ENCODE peak calls at places on chromosomes 7 and 10, in six cellular contexts. One of them, this sample, is unnamed.

GRCh38 chr7:82105463-82105862 is 335.6 kb upstream of the HGF start:
- DNase-seq in GM12878: no peak
- DNase-seq in HCT116: peak; percentile 41
- DNase-seq in SK-N-SH: no peak
- DNase-seq in HepG2: no peak
- DNase-seq in K562: no peak
- DNase-seq in this sample: no peak

GRCh38 chr7:111535142-111535541 is 27.1 kb downstream of the IMMP2L start:
- DNase-seq in GM12878: no peak
- DNase-seq in HCT116: no peak
- DNase-seq in SK-N-SH: no peak
- DNase-seq in HepG2: no peak
- DNase-seq in K562: no peak
- DNase-seq in this sample: no peak

GRCh38 chr10:20521186-20521585 is 375.9 kb downstream of the NEBL start:
- DNase-seq in GM12878: no peak
- DNase-seq in HCT116: no peak
- DNase-seq in SK-N-SH: no peak
- DNase-seq in HepG2: no peak
- DNase-seq in K562: no peak
- DNase-seq in this sample: no peak

GRCh38 chr7:16202298-16202697 is 219.0 kb downstream of the CRPPA start:
- DNase-seq in GM12878: no peak
- DNase-seq in HCT116: no peak
- DNase-seq in SK-N-SH: no peak
- DNase-seq in HepG2: no peak
- DNase-seq in K562: no peak
- DNase-seq in this sample: no peak

GRCh38 chr10:133274751-133275682 is 1.7 kb downstream of the ADAM8 start:
- DNase-seq in GM12878: peak; percentile 72
- DNase-seq in HCT116: no peak
- DNase-seq in SK-N-SH: no peak
- DNase-seq in HepG2: no peak
- DNase-seq in K562: peak; percentile 67
- DNase-seq in this sample: no peak

GRCh38 chr7:88664630-88665233 is 94.8 kb upstream of the ZNF804B start:
- DNase-seq in GM12878: no peak
- DNase-seq in HCT116: peak; percentile 4
- DNase-seq in SK-N-SH: no peak
- DNase-seq in HepG2: no peak
- DNase-seq in K562: no peak
- DNase-seq in this sample: no peak

GRCh38 chr7:157412021-157412443 is 75.2 kb downstream of the DNAJB6 start:
- DNase-seq in GM12878: no peak
- DNase-seq in HCT116: no peak
- DNase-seq in SK-N-SH: no peak
- DNase-seq in HepG2: no peak
- DNase-seq in K562: no peak
- DNase-seq in this sample: no peak

GRCh38 chr7:133572853-133573252 is 320.0 kb downstream of the EXOC4 start:
- DNase-seq in GM12878: no peak
- DNase-seq in HCT116: no peak
- DNase-seq in SK-N-SH: no peak
- DNase-seq in HepG2: no peak
- DNase-seq in K562: no peak
- DNase-seq in this sample: no peak

GRCh38 chr10:111344804-111345203 is 268.0 kb downstream of the ADRA2A start:
- DNase-seq in GM12878: no peak
- DNase-seq in HCT116: no peak
- DNase-seq in SK-N-SH: peak; percentile 6
- DNase-seq in HepG2: no peak
- DNase-seq in K562: no peak
- DNase-seq in this sample: peak; percentile 30

GRCh38 chr10:125710267-125710563 is 9.3 kb upstream of the EDRF1 start:
- DNase-seq in GM12878: no peak
- DNase-seq in HCT116: no peak
- DNase-seq in SK-N-SH: no peak
- DNase-seq in HepG2: no peak
- DNase-seq in K562: no peak
- DNase-seq in this sample: no peak

GRCh38 chr7:27960415-27960814 is 220.2 kb downstream of the JAZF1 start:
- DNase-seq in GM12878: no peak
- DNase-seq in HCT116: no peak
- DNase-seq in SK-N-SH: no peak
- DNase-seq in HepG2: no peak
- DNase-seq in K562: no peak
- DNase-seq in this sample: no peak

GRCh38 chr10:75722609-75723008 is 291.2 kb downstream of the LRMDA start:
- DNase-seq in GM12878: no peak
- DNase-seq in HCT116: no peak
- DNase-seq in SK-N-SH: no peak
- DNase-seq in HepG2: no peak
- DNase-seq in K562: no peak
- DNase-seq in this sample: no peak

GRCh38 chr7:69429817-69430501 is 168.3 kb upstream of the AUTS2 start:
- DNase-seq in GM12878: no peak
- DNase-seq in HCT116: no peak
- DNase-seq in SK-N-SH: no peak
- DNase-seq in HepG2: no peak
- DNase-seq in K562: no peak
- DNase-seq in this sample: no peak

GRCh38 chr7:108253275-108254044 is 123.3 kb upstream of the LAMB4 start:
- DNase-seq in GM12878: no peak
- DNase-seq in HCT116: no peak
- DNase-seq in SK-N-SH: no peak
- DNase-seq in HepG2: no peak
- DNase-seq in K562: no peak
- DNase-seq in this sample: no peak

GRCh38 chr10:44344727-44345126 is 40.2 kb downstream of the CXCL12 start:
- DNase-seq in GM12878: no peak
- DNase-seq in HCT116: no peak
- DNase-seq in SK-N-SH: no peak
- DNase-seq in HepG2: no peak
- DNase-seq in K562: peak; percentile 26
- DNase-seq in this sample: no peak

GRCh38 chr7:44561962-44562621 is 11.6 kb downstream of the DDX56 start:
- DNase-seq in GM12878: no peak
- DNase-seq in HCT116: no peak
- DNase-seq in SK-N-SH: no peak
- DNase-seq in HepG2: peak; percentile 87
- DNase-seq in K562: peak; percentile 75
- DNase-seq in this sample: no peak

GRCh38 chr10:31759124-31759798 is 169.4 kb downstream of the ARHGAP12 start:
- DNase-seq in GM12878: no peak
- DNase-seq in HCT116: peak; percentile 85
- DNase-seq in SK-N-SH: peak; percentile 68
- DNase-seq in HepG2: peak; percentile 83
- DNase-seq in K562: no peak
- DNase-seq in this sample: peak; percentile 77

GRCh38 chr10:131436467-131436866 is 124.9 kb upstream of the TCERG1L start:
- DNase-seq in GM12878: no peak
- DNase-seq in HCT116: no peak
- DNase-seq in SK-N-SH: no peak
- DNase-seq in HepG2: no peak
- DNase-seq in K562: no peak
- DNase-seq in this sample: no peak

GRCh38 chr10:110209399-110209925 is 2.1 kb downstream of the MXI1 start:
- DNase-seq in GM12878: no peak
- DNase-seq in HCT116: peak; percentile 59
- DNase-seq in SK-N-SH: no peak
- DNase-seq in HepG2: no peak
- DNase-seq in K562: peak; percentile 26
- DNase-seq in this sample: peak; percentile 18

GRCh38 chr10:126391162-126391880 is 3.0 kb upstream of the ADAM12 start:
- DNase-seq in GM12878: no peak
- DNase-seq in HCT116: no peak
- DNase-seq in SK-N-SH: peak; percentile 19
- DNase-seq in HepG2: no peak
- DNase-seq in K562: no peak
- DNase-seq in this sample: no peak

GRCh38 chr10:123145542-123146012 is 2.4 kb upstream of the HMX2 start:
- DNase-seq in GM12878: no peak
- DNase-seq in HCT116: no peak
- DNase-seq in SK-N-SH: peak; percentile 29
- DNase-seq in HepG2: no peak
- DNase-seq in K562: no peak
- DNase-seq in this sample: no peak

GRCh38 chr7:113083834-113084498 is 2.7 kb downstream of the GPR85 start:
- DNase-seq in GM12878: no peak
- DNase-seq in HCT116: no peak
- DNase-seq in SK-N-SH: no peak
- DNase-seq in HepG2: no peak
- DNase-seq in K562: no peak
- DNase-seq in this sample: no peak

GRCh38 chr10:3797750-3798149 is 12.7 kb upstream of the KLF6 start:
- DNase-seq in GM12878: no peak
- DNase-seq in HCT116: no peak
- DNase-seq in SK-N-SH: no peak
- DNase-seq in HepG2: no peak
- DNase-seq in K562: no peak
- DNase-seq in this sample: no peak

GRCh38 chr7:98399462-98399861 is 1.4 kb downstream of the BAIAP2L1 start:
- DNase-seq in GM12878: no peak
- DNase-seq in HCT116: no peak
- DNase-seq in SK-N-SH: no peak
- DNase-seq in HepG2: no peak
- DNase-seq in K562: no peak
- DNase-seq in this sample: no peak

GRCh38 chr7:155858521-155859061 is 46.3 kb upstream of the SHH start:
- DNase-seq in GM12878: no peak
- DNase-seq in HCT116: no peak
- DNase-seq in SK-N-SH: no peak
- DNase-seq in HepG2: no peak
- DNase-seq in K562: no peak
- DNase-seq in this sample: no peak

GRCh38 chr7:94355389-94355788 is 39.3 kb upstream of the COL1A2 start:
- DNase-seq in GM12878: no peak
- DNase-seq in HCT116: no peak
- DNase-seq in SK-N-SH: no peak
- DNase-seq in HepG2: no peak
- DNase-seq in K562: no peak
- DNase-seq in this sample: no peak

GRCh38 chr7:73971315-73971700 is 56.7 kb upstream of the ELN start:
- DNase-seq in GM12878: peak; percentile 4
- DNase-seq in HCT116: no peak
- DNase-seq in SK-N-SH: no peak
- DNase-seq in HepG2: no peak
- DNase-seq in K562: no peak
- DNase-seq in this sample: no peak

GRCh38 chr10:5564537-5565204 is 39.9 kb downstream of the CALML3 start:
- DNase-seq in GM12878: no peak
- DNase-seq in HCT116: no peak
- DNase-seq in SK-N-SH: no peak
- DNase-seq in HepG2: no peak
- DNase-seq in K562: no peak
- DNase-seq in this sample: no peak
- TF ChIP-seq JUND in GM12878: no peak
- TF ChIP-seq JUND in HCT116: no peak
- TF ChIP-seq JUND in SK-N-SH: no peak
- TF ChIP-seq JUND in HepG2: no peak
- TF ChIP-seq JUND in K562: no peak
- TF ChIP-seq JUND in this sample: no peak

GRCh38 chr10:70063418-70064098 is 10.9 kb downstream of the MACROH2A2 start:
- DNase-seq in GM12878: no peak
- DNase-seq in HCT116: no peak
- DNase-seq in SK-N-SH: no peak
- DNase-seq in HepG2: no peak
- DNase-seq in K562: no peak
- DNase-seq in this sample: no peak

GRCh38 chr10:70055550-70055949 is 2.9 kb downstream of the MACROH2A2 start:
- DNase-seq in GM12878: no peak
- DNase-seq in HCT116: no peak
- DNase-seq in SK-N-SH: no peak
- DNase-seq in HepG2: no peak
- DNase-seq in K562: no peak
- DNase-seq in this sample: no peak

GRCh38 chr10:70054902-70055301 is 2.3 kb downstream of the MACROH2A2 start:
- DNase-seq in GM12878: no peak
- DNase-seq in HCT116: no peak
- DNase-seq in SK-N-SH: no peak
- DNase-seq in HepG2: no peak
- DNase-seq in K562: no peak
- DNase-seq in this sample: no peak

GRCh38 chr10:70066190-70066589 is 13.5 kb downstream of the MACROH2A2 start:
- DNase-seq in GM12878: no peak
- DNase-seq in HCT116: no peak
- DNase-seq in SK-N-SH: no peak
- DNase-seq in HepG2: no peak
- DNase-seq in K562: no peak
- DNase-seq in this sample: no peak

DNA sequence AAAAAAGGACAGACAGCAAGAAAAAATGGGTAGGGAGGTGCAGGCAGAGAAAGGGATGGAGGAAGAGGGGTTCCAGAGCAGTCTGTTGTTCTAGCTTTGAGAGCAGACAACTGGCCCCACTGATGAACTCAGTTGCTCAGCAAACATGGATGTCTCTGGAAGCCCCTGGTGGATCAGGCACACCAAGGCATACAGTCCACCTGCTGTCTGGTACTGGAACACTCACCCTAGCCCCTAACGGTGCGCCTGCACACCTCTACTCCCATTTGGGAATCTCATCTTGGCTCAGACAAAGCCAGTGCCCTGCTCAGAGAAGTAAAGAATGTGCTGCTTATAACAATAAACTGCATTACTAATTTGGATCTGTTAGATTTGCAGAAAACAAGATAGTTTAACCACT is 7.7 kb downstream of the MACROH2A2 start:
- DNase-seq in GM12878: no peak
- DNase-seq in HCT116: no peak
- DNase-seq in SK-N-SH: no peak
- DNase-seq in HepG2: no peak
- DNase-seq in K562: peak; percentile 27
- DNase-seq in this sample: no peak
- TF ChIP-seq JUND in GM12878: no peak
- TF ChIP-seq JUND in HCT116: no peak
- TF ChIP-seq JUND in SK-N-SH: no peak
- TF ChIP-seq JUND in HepG2: no peak
- TF ChIP-seq JUND in K562: no peak
- TF ChIP-seq JUND in this sample: no peak

GRCh38 chr7:92644406-92645113 is 54.4 kb upstream of the FAM133B start:
- DNase-seq in GM12878: no peak
- DNase-seq in HCT116: no peak
- DNase-seq in SK-N-SH: no peak
- DNase-seq in HepG2: no peak
- DNase-seq in K562: no peak
- DNase-seq in this sample: no peak
- TF ChIP-seq JUND in GM12878: no peak
- TF ChIP-seq JUND in HCT116: no peak
- TF ChIP-seq JUND in SK-N-SH: no peak
- TF ChIP-seq JUND in HepG2: no peak
- TF ChIP-seq JUND in K562: no peak
- TF ChIP-seq JUND in this sample: no peak

DNA sequence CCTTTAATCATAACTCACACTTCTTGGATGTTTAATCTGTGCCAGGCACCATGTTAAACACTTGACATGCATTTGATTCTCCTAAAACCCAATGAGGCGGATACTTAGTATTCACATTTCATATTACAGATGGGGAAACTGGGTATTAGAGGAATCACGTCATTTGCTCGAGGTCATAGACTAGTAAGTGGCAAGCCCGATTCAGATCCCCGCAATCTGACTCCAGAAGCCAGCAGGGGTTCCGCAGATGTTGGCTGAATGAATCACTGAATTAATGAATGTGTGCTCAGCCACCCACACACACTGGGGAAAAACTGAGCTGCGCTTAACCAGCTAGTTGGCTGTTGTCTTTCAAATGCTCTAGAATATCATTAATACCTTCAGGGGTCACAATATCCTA is 22.5 kb upstream of the ENO4 start:
- DNase-seq in GM12878: no peak
- DNase-seq in HCT116: peak; percentile 12
- DNase-seq in SK-N-SH: no peak
- DNase-seq in HepG2: no peak
- DNase-seq in K562: no peak
- DNase-seq in this sample: no peak
- TF ChIP-seq JUND in GM12878: no peak
- TF ChIP-seq JUND in HCT116: no peak
- TF ChIP-seq JUND in SK-N-SH: no peak
- TF ChIP-seq JUND in HepG2: no peak
- TF ChIP-seq JUND in K562: no peak
- TF ChIP-seq JUND in this sample: no peak